ENCODE peak calls at places on chromosomes 4 and X, in seven cellular contexts. M, K, B, I, X, O and J are unnamed samples.

GRCh38 chr4:152458801-152459302 is 77.0 kb downstream of the FBXW7 start:
- DNase-seq in B (no peak), M (peak), O (no peak), X (peak), I (no peak), K (no peak), J (no peak)

GRCh38 chr4:6308890-6309643 is 39.4 kb downstream of the WFS1 start:
- DNase-seq in M (no peak), I (no peak), K (peak), O (no peak), B (peak), X (no peak), J (peak)

GRCh38 chr4:38082424-38083374 is 122.5 kb downstream of the PTTG2 start:
- DNase-seq in B (no peak), M (peak), I (no peak), K (no peak), X (peak), O (no peak), J (no peak)

GRCh38 chr4:15809058-15809457 is 30.9 kb downstream of the CD38 start:
- DNase-seq in K (no peak), B (no peak), O (no peak), X (peak), I (no peak), M (no peak), J (no peak)

GRCh38 chr4:122636697-122637096 is 15.8 kb upstream of the IL21 start:
- DNase-seq in O (no peak), B (no peak), I (no peak), X (no peak), M (no peak), K (no peak), J (no peak)

GRCh38 chrX:70476934-70477733 is 32.5 kb downstream of the DLG3 start:
- DNase-seq in B (peak), K (peak), O (no peak), I (peak), X (peak), M (peak), J (no peak)

GRCh38 chrX:135396109-135396508 is 25.6 kb upstream of the SMIM10L2A start:
- DNase-seq in B (no peak), K (no peak), I (no peak), M (peak), O (no peak), X (no peak), J (no peak)

GRCh38 chr4:151197258-151197657 is 79.7 kb upstream of the PRSS48 start:
- DNase-seq in I (no peak), X (no peak), O (no peak), B (no peak), K (no peak), M (no peak), J (no peak)

GRCh38 chr4:5974321-5974720 is 43.9 kb downstream of the C4orf50 start:
- DNase-seq in M (no peak), X (no peak), K (no peak), B (no peak), I (no peak), O (no peak), J (no peak)

GRCh38 chr4:152679414-152680281 is at the start of gene TMEM154:
- DNase-seq in K (peak), O (peak), M (peak), I (peak), X (peak), B (peak), J (peak)

GRCh38 chr4:180189639-180190038 is 2053.6 kb upstream of the TENM3 start:
- DNase-seq in I (no peak), O (peak), K (no peak), X (peak), B (no peak), M (peak), J (no peak)

GRCh38 chr4:4524364-4524763 is 17.5 kb downstream of the STX18 start:
- DNase-seq in O (no peak), B (peak), X (peak), M (peak), I (no peak), K (peak), J (no peak)

GRCh38 chrX:48497871-48498270 is 10.9 kb upstream of the PORCN start:
- DNase-seq in X (no peak), I (no peak), B (no peak), M (no peak), O (no peak), K (no peak), J (no peak)

GRCh38 chrX:69222103-69223090 is 57.1 kb upstream of the PJA1 start:
- DNase-seq in B (peak), M (peak), I (peak), O (peak), X (peak), K (peak), J (peak)

GRCh38 chrX:150365051-150365952 is 2.2 kb downstream of the MAMLD1 start:
- DNase-seq in M (peak), K (peak), X (peak), I (no peak), B (peak), O (no peak), J (peak)

GRCh38 chr4:5979981-5980380 is 38.2 kb downstream of the C4orf50 start:
- DNase-seq in O (no peak), X (no peak), K (peak), B (peak), I (peak), M (no peak), J (peak)

GRCh38 chr4:86894465-86894864 is 2.2 kb upstream of the C4orf36 start:
- DNase-seq in K (no peak), X (no peak), B (no peak), I (no peak), O (no peak), M (peak), J (no peak)

GRCh38 chr4:77911842-77912450 is 49.3 kb downstream of the MRPL1 start:
- DNase-seq in B (no peak), K (no peak), M (peak), I (no peak), X (no peak), O (no peak), J (no peak)

GRCh38 chrX:18490816-18491215 is 65.4 kb downstream of the CDKL5 start:
- DNase-seq in I (no peak), X (peak), K (no peak), M (peak), B (no peak), O (peak), J (no peak)

GRCh38 chr4:15167743-15168142 is 165.5 kb downstream of the CPEB2 start:
- DNase-seq in O (no peak), K (no peak), M (no peak), X (no peak), I (no peak), B (no peak), J (no peak)

GRCh38 chr4:144970597-144970996 is 127.4 kb downstream of the ANAPC10 start:
- DNase-seq in O (no peak), X (no peak), I (no peak), M (no peak), K (no peak), B (no peak), J (no peak)
- H3K27ac ChIP-seq in O (no peak), X (no peak), I (no peak), M (no peak), K (no peak), B (no peak), J (no peak)

DNA sequence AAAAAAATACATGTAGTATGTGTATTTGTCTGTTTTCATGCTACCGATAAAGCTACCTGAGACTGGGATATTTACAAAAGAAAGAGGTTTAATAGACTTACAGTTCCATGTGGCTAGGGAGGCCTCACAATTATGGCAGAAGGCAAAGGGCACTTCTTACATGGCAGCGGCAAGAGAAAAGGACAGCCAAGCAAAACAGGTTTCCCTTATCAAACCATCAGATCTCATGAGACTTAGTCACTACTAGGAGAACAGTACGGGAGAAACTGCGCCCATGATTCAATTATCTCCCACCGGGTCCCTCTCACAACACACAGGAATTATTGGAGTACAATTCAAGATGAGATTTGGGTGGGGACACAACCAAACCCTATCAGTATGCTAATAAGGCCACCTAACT is 137.0 kb upstream of the ELOVL6 start:
- DNase-seq in I (no peak), M (no peak), O (peak), K (no peak), B (no peak), X (no peak), J (no peak)
- H4K8ac ChIP-seq in I (no peak), M (no peak), O (no peak), K (no peak), B (no peak), X (no peak), J (no peak)

GRCh38 chr4:119667802-119668201 is 39.2 kb upstream of the PDE5A start:
- DNase-seq in B (no peak), K (no peak), I (no peak), X (no peak), O (no peak), M (no peak), J (no peak)
- H2BK120ac ChIP-seq in B (no peak), K (no peak), I (no peak), X (no peak), O (no peak), M (peak), J (no peak)

DNA sequence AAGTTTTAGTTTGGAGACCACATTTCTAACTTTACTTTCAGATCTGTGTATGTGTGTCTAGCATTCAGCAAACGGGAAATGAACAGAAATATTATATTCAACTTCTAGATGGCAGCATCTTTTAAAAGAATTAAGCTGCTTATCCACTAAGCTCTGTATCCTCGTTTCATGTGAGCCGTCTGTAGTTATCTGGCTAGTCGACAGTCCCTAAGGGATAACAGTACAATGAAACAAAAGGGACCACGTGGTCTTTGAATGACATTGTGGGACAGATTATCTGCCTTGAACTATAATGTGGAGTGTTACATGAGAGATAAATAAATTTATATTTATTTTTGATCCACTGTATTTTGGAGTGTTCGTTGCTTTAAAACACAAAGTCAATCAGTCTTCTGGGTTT is 35.8 kb upstream of the PRSS12 start:
- DNase-seq in I (no peak), B (no peak), M (no peak), X (no peak), O (no peak), K (no peak), J (no peak)
- H3K27ac ChIP-seq in I (no peak), B (no peak), M (no peak), X (no peak), O (no peak), K (no peak), J (no peak)

GRCh38 chr4:3189459-3189858 is 59.5 kb upstream of the MSANTD1 start:
- DNase-seq in K (no peak), I (no peak), M (no peak), B (no peak), O (no peak), X (no peak), J (no peak)

GRCh38 chr4:3188118-3188517 is 60.8 kb upstream of the MSANTD1 start:
- DNase-seq in B (no peak), O (no peak), M (no peak), K (no peak), I (no peak), X (no peak), J (no peak)

GRCh38 chr4:3192188-3192587 is 56.8 kb upstream of the MSANTD1 start:
- DNase-seq in X (no peak), M (no peak), O (no peak), B (no peak), I (no peak), K (no peak), J (no peak)

GRCh38 chr4:3192827-3193226 is 56.1 kb upstream of the MSANTD1 start:
- DNase-seq in X (no peak), M (no peak), I (no peak), K (no peak), O (no peak), B (no peak), J (no peak)

GRCh38 chr4:3190549-3190948 is 58.4 kb upstream of the MSANTD1 start:
- DNase-seq in I (no peak), X (no peak), M (no peak), B (no peak), O (no peak), K (no peak), J (no peak)
- H4K8ac ChIP-seq in I (no peak), X (no peak), M (no peak), B (no peak), O (no peak), K (no peak), J (no peak)

DNA sequence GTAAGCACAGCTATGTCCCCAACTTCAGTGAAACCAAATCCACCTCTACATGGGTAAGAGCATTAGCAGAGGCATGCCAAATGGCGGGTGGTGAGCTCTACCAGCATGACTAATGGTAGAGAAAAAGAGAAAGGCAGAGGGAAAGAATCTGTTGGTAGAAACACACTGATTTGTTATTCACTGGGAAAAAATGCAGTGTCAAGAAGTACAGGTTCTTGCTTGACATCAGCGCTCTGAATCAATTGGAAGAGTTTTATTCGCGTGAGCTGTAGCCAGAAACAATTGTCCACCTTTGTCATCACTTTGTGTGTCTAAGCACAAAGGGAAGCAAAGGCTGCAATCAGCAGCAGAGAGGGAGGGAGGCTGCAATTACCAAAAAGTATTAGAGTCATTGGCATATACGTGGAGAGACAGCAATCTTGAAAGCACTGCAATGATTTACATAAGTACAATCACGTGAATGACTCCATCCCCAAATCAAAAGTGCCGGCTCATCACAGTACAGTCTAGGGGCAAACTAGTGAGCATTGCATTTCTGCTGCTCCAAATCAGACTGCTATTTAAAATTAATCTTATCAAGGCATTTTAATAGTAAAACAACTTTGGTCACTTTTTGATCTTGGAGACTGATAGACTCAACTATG is 67.7 kb upstream of the HS3ST1 start:
- DNase-seq in M (peak), O (peak), K (no peak), X (no peak), B (peak), I (no peak), J (no peak)
- H2BK120ac ChIP-seq in M (no peak), O (no peak), K (no peak), X (no peak), B (no peak), I (no peak), J (no peak)

DNA sequence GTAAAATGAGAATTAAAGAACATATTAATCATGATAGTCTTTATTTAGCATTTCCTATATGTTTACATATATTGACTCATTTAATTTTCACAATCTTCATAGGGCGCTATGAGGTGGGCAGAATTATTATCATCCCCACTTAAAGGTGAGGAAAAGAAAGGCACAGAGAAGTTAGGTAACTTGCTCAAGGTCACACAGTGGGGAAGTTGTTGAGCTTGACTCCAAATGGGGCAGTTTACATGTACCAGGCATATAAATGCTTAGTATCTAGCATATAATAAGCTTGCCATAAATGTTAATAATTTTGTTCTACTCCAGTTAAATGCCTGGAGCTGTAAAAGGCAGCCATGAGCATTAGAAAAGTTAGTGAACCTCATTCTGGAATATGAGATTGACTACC is 1.5 kb downstream of the CMC4 start:
- DNase-seq in O (no peak), K (no peak), X (no peak), B (no peak), I (no peak), M (no peak), J (no peak)
- H3K27ac ChIP-seq in O (no peak), K (no peak), X (no peak), B (no peak), I (no peak), M (no peak), J (no peak)

DNA sequence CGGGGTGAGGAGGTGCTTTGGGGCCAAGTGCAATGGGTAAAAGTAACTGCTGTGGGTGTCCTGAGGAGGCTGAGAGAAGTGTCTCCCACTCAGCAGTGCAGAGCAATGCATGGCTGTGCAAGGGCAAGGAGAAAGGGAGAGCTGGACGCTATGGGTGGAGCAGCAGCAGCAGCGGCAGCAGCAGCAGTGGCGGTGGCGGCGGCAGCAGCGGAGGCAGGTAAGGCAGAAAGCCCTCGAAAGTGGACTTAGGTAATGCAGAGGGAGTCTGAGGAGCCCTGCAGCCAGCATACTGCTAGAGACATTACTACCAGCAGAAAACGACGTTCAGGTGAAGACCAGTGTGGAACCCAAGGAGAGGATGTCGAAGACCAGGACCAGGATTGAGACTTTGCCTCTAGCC is 82.1 kb downstream of the NYX start:
- DNase-seq in M (no peak), K (no peak), O (no peak), B (no peak), X (no peak), I (no peak), J (no peak)
- H4K8ac ChIP-seq in M (no peak), K (no peak), O (no peak), B (no peak), X (no peak), I (no peak), J (no peak)

DNA sequence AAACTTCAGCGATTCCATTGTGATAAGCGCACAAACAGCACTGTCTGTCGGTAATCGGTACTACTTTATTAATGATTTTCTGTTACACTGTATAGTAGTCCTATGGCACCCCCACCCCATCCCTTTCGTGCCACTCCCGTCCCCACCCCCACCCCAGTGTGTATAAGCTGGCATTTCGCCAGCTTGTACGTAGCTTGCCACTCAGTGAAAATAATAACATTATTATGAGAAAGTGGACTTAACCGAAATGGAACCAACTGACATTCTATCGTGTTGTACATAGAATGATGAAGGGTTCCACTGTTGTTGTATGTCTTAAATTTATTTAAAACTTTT is 4.8 kb downstream of the MID1IP1 start:
- DNase-seq in K (no peak), O (no peak), X (no peak), I (no peak), M (no peak), B (no peak), J (no peak)
- H2BK120ac ChIP-seq in K (no peak), O (no peak), X (no peak), I (no peak), M (peak), B (no peak), J (no peak)

DNA sequence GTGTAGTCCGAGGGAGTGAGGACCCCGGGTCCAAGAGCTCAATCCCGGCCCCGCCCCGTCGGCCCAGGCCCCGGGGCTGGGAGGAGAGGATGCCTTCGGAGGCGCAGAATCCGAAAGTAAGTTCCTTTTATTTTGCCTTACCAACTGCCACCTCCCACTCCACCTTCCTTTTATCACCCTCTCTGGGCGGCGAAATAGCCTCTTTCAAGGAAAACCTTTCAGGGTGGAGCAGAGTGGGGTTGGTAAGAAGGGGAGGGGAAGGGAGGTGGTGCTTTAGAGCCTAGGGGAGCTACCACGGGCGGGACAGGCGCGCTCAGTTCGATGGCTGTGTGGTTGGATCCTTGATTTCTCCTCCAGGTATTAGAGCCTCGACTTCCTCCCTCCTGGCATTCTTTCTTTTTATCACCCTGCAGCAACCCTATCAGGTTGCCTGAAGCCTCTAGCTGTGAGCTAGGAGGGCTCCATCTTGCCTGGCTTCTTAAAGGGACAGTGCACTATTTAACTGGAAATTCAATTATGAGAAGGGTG is 191.2 kb downstream of the RRAGB start:
- DNase-seq in K (peak), X (peak), M (no peak), B (peak), I (no peak), O (peak), J (peak)
- H3K27ac ChIP-seq in K (peak), X (peak), M (no peak), B (peak), I (peak), O (peak), J (peak)